ENCODE peak calls at places on chromosomes 12 and 14, in nine cellular contexts. One of them, this sample, is unnamed.
A peak's percentile ranks its signal among the peaks of the same experiment; 100 is the strongest.

GRCh38 chr12:11622774-11623375 is 26.6 kb upstream of the ETV6 start:
- DNase-seq in astrocyte of the spinal cord: no peak
- DNase-seq in kidney epithelial cell: no peak
- DNase-seq in stomach: no peak
- DNase-seq in H9: no peak
- DNase-seq in neural crest cell: no peak
- DNase-seq in ovary: no peak
- DNase-seq in endothelial cell: no peak
- DNase-seq in GM10248: peak; percentile 27
- DNase-seq in this sample: no peak

GRCh38 chr12:107894589-107894988 is 120.1 kb downstream of the ASCL4 start:
- DNase-seq in endothelial cell: no peak
- DNase-seq in H9: no peak
- DNase-seq in astrocyte of the spinal cord: no peak
- DNase-seq in kidney epithelial cell: no peak
- DNase-seq in neural crest cell: no peak
- DNase-seq in ovary: no peak
- DNase-seq in stomach: no peak
- DNase-seq in GM10248: no peak
- DNase-seq in this sample: no peak

GRCh38 chr12:1369460-1369859 is 224.9 kb downstream of the FBXL14 start:
- DNase-seq in kidney epithelial cell: no peak
- DNase-seq in astrocyte of the spinal cord: no peak
- DNase-seq in ovary: no peak
- DNase-seq in neural crest cell: no peak
- DNase-seq in H9: no peak
- DNase-seq in GM10248: no peak
- DNase-seq in endothelial cell: no peak
- DNase-seq in stomach: no peak
- DNase-seq in this sample: no peak

GRCh38 chr14:26415618-26416123 is 182.2 kb downstream of the NOVA1 start:
- DNase-seq in ovary: peak; percentile 61
- DNase-seq in astrocyte of the spinal cord: peak; percentile 44
- DNase-seq in neural crest cell: no peak
- DNase-seq in kidney epithelial cell: no peak
- DNase-seq in endothelial cell: no peak
- DNase-seq in stomach: peak; percentile 33
- DNase-seq in H9: no peak
- DNase-seq in GM10248: no peak
- DNase-seq in this sample: no peak

GRCh38 chr12:110639336-110640178 is 25.6 kb downstream of the TCTN1 start:
- DNase-seq in astrocyte of the spinal cord: peak; percentile 73
- DNase-seq in stomach: no peak
- DNase-seq in H9: peak; percentile 5
- DNase-seq in kidney epithelial cell: no peak
- DNase-seq in ovary: no peak
- DNase-seq in GM10248: no peak
- DNase-seq in endothelial cell: no peak
- DNase-seq in neural crest cell: no peak
- DNase-seq in this sample: no peak

GRCh38 chr12:42524716-42525115 is 64.8 kb downstream of the PRICKLE1 start:
- DNase-seq in stomach: no peak
- DNase-seq in astrocyte of the spinal cord: no peak
- DNase-seq in GM10248: no peak
- DNase-seq in kidney epithelial cell: no peak
- DNase-seq in ovary: no peak
- DNase-seq in H9: no peak
- DNase-seq in endothelial cell: no peak
- DNase-seq in neural crest cell: no peak
- DNase-seq in this sample: no peak

GRCh38 chr12:128073937-128074336 is 193.0 kb upstream of the TMEM132C start:
- DNase-seq in astrocyte of the spinal cord: no peak
- DNase-seq in neural crest cell: no peak
- DNase-seq in stomach: no peak
- DNase-seq in ovary: no peak
- DNase-seq in GM10248: no peak
- DNase-seq in endothelial cell: no peak
- DNase-seq in H9: peak; percentile 13
- DNase-seq in kidney epithelial cell: no peak
- DNase-seq in this sample: no peak

GRCh38 chr14:74290415-74290814 is 12.3 kb downstream of the ABCD4 start:
- DNase-seq in kidney epithelial cell: no peak
- DNase-seq in endothelial cell: no peak
- DNase-seq in stomach: no peak
- DNase-seq in GM10248: no peak
- DNase-seq in H9: no peak
- DNase-seq in neural crest cell: no peak
- DNase-seq in astrocyte of the spinal cord: peak; percentile 10
- DNase-seq in ovary: no peak
- DNase-seq in this sample: no peak

GRCh38 chr12:49055978-49056754 is 4.4 kb downstream of the KMT2D start:
- DNase-seq in ovary: no peak
- DNase-seq in H9: peak; percentile 75
- DNase-seq in endothelial cell: peak; percentile 59
- DNase-seq in stomach: peak; percentile 56
- DNase-seq in kidney epithelial cell: no peak
- DNase-seq in astrocyte of the spinal cord: peak; percentile 65
- DNase-seq in GM10248: peak; percentile 86
- DNase-seq in neural crest cell: peak; percentile 23
- DNase-seq in this sample: no peak

GRCh38 chr12:61513499-61513898 is 746.7 kb upstream of the USP15 start:
- DNase-seq in stomach: no peak
- DNase-seq in astrocyte of the spinal cord: no peak
- DNase-seq in GM10248: no peak
- DNase-seq in endothelial cell: no peak
- DNase-seq in ovary: no peak
- DNase-seq in neural crest cell: no peak
- DNase-seq in kidney epithelial cell: no peak
- DNase-seq in H9: no peak
- DNase-seq in this sample: no peak

GRCh38 chr12:109154485-109155438 is 38.4 kb downstream of the ACACB start:
- DNase-seq in GM10248: peak; percentile 93
- DNase-seq in kidney epithelial cell: no peak
- DNase-seq in neural crest cell: peak; percentile 70
- DNase-seq in stomach: peak; percentile 85
- DNase-seq in astrocyte of the spinal cord: peak; percentile 61
- DNase-seq in H9: peak; percentile 99
- DNase-seq in endothelial cell: peak; percentile 78
- DNase-seq in ovary: peak; percentile 88
- DNase-seq in this sample: peak; percentile 66

GRCh38 chr12:123160801-123161487 is 10.1 kb upstream of the PITPNM2 start:
- DNase-seq in GM10248: no peak
- DNase-seq in ovary: no peak
- DNase-seq in kidney epithelial cell: no peak
- DNase-seq in astrocyte of the spinal cord: no peak
- DNase-seq in endothelial cell: no peak
- DNase-seq in H9: no peak
- DNase-seq in neural crest cell: no peak
- DNase-seq in stomach: no peak
- DNase-seq in this sample: no peak

DNA sequence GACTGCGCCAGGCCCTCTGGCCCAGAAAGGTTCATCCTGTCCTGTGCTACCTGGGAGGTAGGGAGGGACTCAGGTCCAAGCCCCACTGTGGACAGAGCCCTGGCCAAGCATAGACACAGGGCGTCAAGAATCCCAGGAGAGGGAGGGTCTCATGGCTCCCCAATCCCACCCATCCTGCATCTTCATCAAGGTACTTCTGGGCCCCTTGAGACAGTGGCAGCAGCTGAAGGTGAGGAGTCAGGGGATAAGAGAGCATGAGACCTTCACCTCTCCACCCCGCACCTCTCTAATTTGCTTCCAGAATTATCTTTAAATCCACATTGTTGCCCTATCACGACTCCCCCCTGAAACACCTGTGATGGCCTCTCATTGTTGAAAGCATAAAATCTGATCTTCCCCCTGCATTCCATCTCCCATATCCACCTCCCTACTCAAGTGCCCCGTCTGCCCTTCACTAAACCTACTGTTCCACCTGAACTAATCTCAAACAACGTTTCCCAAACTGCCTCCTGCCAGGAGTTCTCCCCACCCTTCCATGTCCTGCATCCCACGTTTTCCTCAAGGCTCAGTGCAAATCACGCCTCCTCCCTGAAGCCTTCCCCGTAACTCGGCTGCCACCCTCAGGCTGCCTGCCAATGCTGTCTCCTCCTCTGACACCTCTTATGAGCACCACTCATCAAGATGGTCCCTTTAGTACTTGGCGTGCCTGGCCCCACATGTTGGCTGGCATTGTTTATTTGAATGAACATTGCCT is 27.1 kb downstream of the KRT18 start:
- DNase-seq in ovary: no peak
- DNase-seq in stomach: peak; percentile 66
- DNase-seq in GM10248: no peak
- DNase-seq in neural crest cell: no peak
- DNase-seq in astrocyte of the spinal cord: no peak
- DNase-seq in kidney epithelial cell: no peak
- DNase-seq in H9: peak; percentile 86
- DNase-seq in endothelial cell: peak; percentile 18
- DNase-seq in this sample: no peak
- TF ChIP-seq CTCF in ovary: no peak
- TF ChIP-seq CTCF in stomach: no peak
- TF ChIP-seq CTCF in GM10248: no peak
- TF ChIP-seq CTCF in neural crest cell: no peak
- TF ChIP-seq CTCF in astrocyte of the spinal cord: no peak
- TF ChIP-seq CTCF in kidney epithelial cell: peak; percentile 52
- TF ChIP-seq CTCF in H9: peak; percentile 71
- TF ChIP-seq CTCF in endothelial cell: no peak
- TF ChIP-seq CTCF in this sample: peak; percentile 46

GRCh38 chr12:26460361-26460760 is 265.0 kb downstream of the SSPN start:
- DNase-seq in GM10248: no peak
- DNase-seq in H9: no peak
- DNase-seq in astrocyte of the spinal cord: no peak
- DNase-seq in kidney epithelial cell: no peak
- DNase-seq in endothelial cell: no peak
- DNase-seq in ovary: no peak
- DNase-seq in stomach: no peak
- DNase-seq in neural crest cell: no peak
- DNase-seq in this sample: no peak

GRCh38 chr12:26469801-26470200 is 274.4 kb downstream of the SSPN start:
- DNase-seq in kidney epithelial cell: no peak
- DNase-seq in endothelial cell: no peak
- DNase-seq in astrocyte of the spinal cord: no peak
- DNase-seq in GM10248: no peak
- DNase-seq in neural crest cell: no peak
- DNase-seq in ovary: no peak
- DNase-seq in stomach: no peak
- DNase-seq in H9: no peak
- DNase-seq in this sample: no peak

GRCh38 chr12:26466709-26467108 is 271.3 kb downstream of the SSPN start:
- DNase-seq in ovary: no peak
- DNase-seq in GM10248: no peak
- DNase-seq in astrocyte of the spinal cord: no peak
- DNase-seq in H9: no peak
- DNase-seq in endothelial cell: no peak
- DNase-seq in neural crest cell: no peak
- DNase-seq in kidney epithelial cell: no peak
- DNase-seq in stomach: no peak
- DNase-seq in this sample: no peak

GRCh38 chr12:26461799-26462198 is 266.4 kb downstream of the SSPN start:
- DNase-seq in stomach: no peak
- DNase-seq in H9: no peak
- DNase-seq in ovary: no peak
- DNase-seq in astrocyte of the spinal cord: no peak
- DNase-seq in endothelial cell: no peak
- DNase-seq in GM10248: no peak
- DNase-seq in neural crest cell: no peak
- DNase-seq in kidney epithelial cell: no peak
- DNase-seq in this sample: no peak

GRCh38 chr12:26465419-26466097 is 270.2 kb downstream of the SSPN start:
- DNase-seq in endothelial cell: no peak
- DNase-seq in astrocyte of the spinal cord: no peak
- DNase-seq in stomach: no peak
- DNase-seq in ovary: no peak
- DNase-seq in kidney epithelial cell: no peak
- DNase-seq in neural crest cell: no peak
- DNase-seq in GM10248: no peak
- DNase-seq in H9: peak; percentile 47
- DNase-seq in this sample: no peak
- TF ChIP-seq CTCF in endothelial cell: no peak
- TF ChIP-seq CTCF in astrocyte of the spinal cord: peak; percentile 31
- TF ChIP-seq CTCF in stomach: no peak
- TF ChIP-seq CTCF in ovary: no peak
- TF ChIP-seq CTCF in kidney epithelial cell: peak; percentile 6
- TF ChIP-seq CTCF in neural crest cell: no peak
- TF ChIP-seq CTCF in GM10248: no peak
- TF ChIP-seq CTCF in H9: peak; percentile 57
- TF ChIP-seq CTCF in this sample: peak; percentile 16

DNA sequence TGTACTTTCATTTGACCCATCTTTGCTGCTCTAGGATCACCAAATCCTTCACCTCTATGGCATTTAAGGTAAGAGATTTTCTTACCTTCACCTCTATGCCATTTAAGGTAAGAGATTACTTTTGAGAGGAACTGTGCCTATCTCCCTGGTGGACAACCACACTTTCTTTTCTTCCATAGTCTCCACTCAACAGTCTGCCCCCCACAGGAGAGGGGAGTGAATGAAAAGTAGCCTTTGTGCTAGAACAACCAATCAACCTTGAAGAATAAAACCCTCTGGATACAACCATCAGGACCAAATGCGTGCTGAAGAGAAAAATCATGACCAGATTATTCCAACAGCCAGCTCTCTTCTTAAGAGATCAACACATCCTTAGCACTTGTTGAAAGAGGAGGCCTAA is 258.6 kb upstream of the TMPO start:
- DNase-seq in endothelial cell: no peak
- DNase-seq in neural crest cell: no peak
- DNase-seq in GM10248: no peak
- DNase-seq in ovary: no peak
- DNase-seq in stomach: no peak
- DNase-seq in kidney epithelial cell: no peak
- DNase-seq in H9: no peak
- DNase-seq in astrocyte of the spinal cord: no peak
- DNase-seq in this sample: no peak
- TF ChIP-seq CTCF in endothelial cell: no peak
- TF ChIP-seq CTCF in neural crest cell: no peak
- TF ChIP-seq CTCF in GM10248: no peak
- TF ChIP-seq CTCF in ovary: no peak
- TF ChIP-seq CTCF in stomach: no peak
- TF ChIP-seq CTCF in kidney epithelial cell: no peak
- TF ChIP-seq CTCF in H9: peak; percentile 31
- TF ChIP-seq CTCF in astrocyte of the spinal cord: no peak
- TF ChIP-seq CTCF in this sample: no peak

DNA sequence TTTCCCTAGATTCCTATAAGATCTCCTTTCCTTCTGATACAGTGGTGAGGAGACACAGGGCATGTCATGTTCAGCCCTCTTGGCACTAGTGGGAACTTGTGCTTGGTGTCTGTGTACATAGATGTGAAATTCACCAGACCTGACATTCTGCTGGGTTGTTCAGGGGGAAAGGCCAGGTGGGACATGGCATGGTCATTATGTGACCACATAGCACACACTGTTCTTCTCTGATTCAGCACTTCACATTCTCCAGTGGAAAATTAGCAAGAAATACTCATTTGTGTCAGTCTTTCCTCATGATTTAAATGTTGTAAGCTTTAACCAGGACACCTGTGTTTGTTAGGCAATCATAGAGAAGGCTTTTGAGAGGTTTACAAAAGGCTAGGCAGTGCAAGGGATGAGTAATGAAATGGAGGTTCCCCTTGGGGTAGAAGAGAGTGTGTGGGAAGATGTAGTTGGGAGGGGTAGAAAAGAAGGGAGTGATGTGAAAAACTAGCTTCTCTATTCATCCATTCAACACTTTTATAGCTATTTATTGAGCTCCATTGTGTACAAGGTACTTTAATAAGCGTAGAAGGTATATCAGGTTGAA is 202.4 kb upstream of the IGF1 start:
- DNase-seq in H9: no peak
- DNase-seq in endothelial cell: no peak
- DNase-seq in neural crest cell: no peak
- DNase-seq in kidney epithelial cell: no peak
- DNase-seq in GM10248: no peak
- DNase-seq in astrocyte of the spinal cord: no peak
- DNase-seq in stomach: no peak
- DNase-seq in ovary: no peak
- DNase-seq in this sample: no peak
- TF ChIP-seq CTCF in H9: no peak
- TF ChIP-seq CTCF in endothelial cell: no peak
- TF ChIP-seq CTCF in neural crest cell: no peak
- TF ChIP-seq CTCF in kidney epithelial cell: no peak
- TF ChIP-seq CTCF in GM10248: no peak
- TF ChIP-seq CTCF in astrocyte of the spinal cord: no peak
- TF ChIP-seq CTCF in stomach: no peak
- TF ChIP-seq CTCF in ovary: no peak
- TF ChIP-seq CTCF in this sample: no peak